ENCODE peak calls at places on chromosomes 2 and 18, in four cellular contexts. M, O, U and Z are unnamed samples.

GRCh38 chr2:1744446-1745170 is at the start of gene PXDN:
- DNase-seq in M (no peak), O (no peak), U (no peak), Z (peak)

GRCh38 chr2:102331311-102331980 is 20.1 kb downstream of the IL1RL1 start:
- DNase-seq in M (no peak), O (no peak), U (no peak), Z (no peak)

GRCh38 chr2:176118606-176119370 is 2.2 kb downstream of the HOXD10 start:
- DNase-seq in M (peak), O (peak), U (no peak), Z (peak)

GRCh38 chr2:36655456-36655855 is 41.1 kb upstream of the VIT start:
- DNase-seq in M (no peak), O (no peak), U (no peak), Z (no peak)

GRCh38 chr2:238138331-238139102 is at the start of gene KLHL30:
- DNase-seq in M (no peak), O (no peak), U (no peak), Z (no peak)

GRCh38 chr2:163465440-163465839 is 270.4 kb downstream of the FIGN start:
- DNase-seq in M (no peak), O (no peak), U (no peak), Z (no peak)

GRCh38 chr18:28588884-28589549 is 412.1 kb upstream of the CDH2 start:
- DNase-seq in M (no peak), O (no peak), U (no peak), Z (no peak)

GRCh38 chr18:13268035-13268700 is 49.6 kb downstream of the LDLRAD4 start:
- DNase-seq in M (no peak), O (no peak), U (no peak), Z (peak)

GRCh38 chr2:167005096-167005495 is 116.8 kb downstream of the XIRP2 start:
- DNase-seq in M (no peak), O (no peak), U (no peak), Z (no peak)

GRCh38 chr2:186895451-186895850 is 46.5 kb upstream of the ZSWIM2 start:
- DNase-seq in M (no peak), O (no peak), U (no peak), Z (no peak)

GRCh38 chr18:46831434-46831833 is 74.6 kb upstream of the ST8SIA5 start:
- DNase-seq in M (no peak), O (no peak), U (no peak), Z (no peak)

GRCh38 chr2:12046641-12047040 is 300.2 kb downstream of the LPIN1 start:
- DNase-seq in M (no peak), O (no peak), U (no peak), Z (peak)

GRCh38 chr2:116223912-116224311 is 1590.6 kb upstream of the DDX18 start:
- DNase-seq in M (no peak), O (no peak), U (no peak), Z (no peak)

GRCh38 chr2:17646096-17646554 is 105.6 kb downstream of the VSNL1 start:
- DNase-seq in M (peak), O (peak), U (peak), Z (peak)

GRCh38 chr2:43196773-43197567 is 29.4 kb downstream of the ZFP36L2 start:
- DNase-seq in M (no peak), O (no peak), U (no peak), Z (no peak)

GRCh38 chr2:8324164-8324848 is 357.6 kb upstream of the ID2 start:
- DNase-seq in M (peak), O (no peak), U (no peak), Z (no peak)

GRCh38 chr2:179692610-179693009 is 168.8 kb downstream of the ZNF385B start:
- DNase-seq in M (no peak), O (no peak), U (no peak), Z (peak)

GRCh38 chr18:39604836-39605235 is 2039.2 kb upstream of the CELF4 start:
- DNase-seq in M (no peak), O (no peak), U (no peak), Z (no peak)

GRCh38 chr18:9575558-9575957 is 38.8 kb downstream of the PPP4R1 start:
- DNase-seq in M (peak), O (peak), U (no peak), Z (peak)

GRCh38 chr2:69711971-69712370 is 30.0 kb upstream of the ANXA4 start:
- DNase-seq in M (no peak), O (no peak), U (no peak), Z (no peak)

GRCh38 chr2:62144689-62145477 is 51.0 kb upstream of the B3GNT2 start:
- DNase-seq in M (no peak), O (no peak), U (no peak), Z (no peak)

GRCh38 chr2:239735131-239735828 is 289.9 kb downstream of the NDUFA10 start:
- DNase-seq in M (peak), O (peak), U (no peak), Z (peak)

GRCh38 chr2:162103443-162104009 is 29.5 kb upstream of the DPP4 start:
- DNase-seq in M (no peak), O (no peak), U (no peak), Z (no peak)

GRCh38 chr2:236941551-236941950 is 144.1 kb upstream of the COPS8 start:
- DNase-seq in M (no peak), O (no peak), U (no peak), Z (no peak)

GRCh38 chr2:56589820-56590219 is 406.0 kb downstream of the CCDC85A start:
- DNase-seq in M (no peak), O (no peak), U (no peak), Z (peak)

GRCh38 chr2:6972067-6972710 is 55.0 kb downstream of the RNF144A start:
- DNase-seq in M (no peak), O (no peak), U (no peak), Z (no peak)

GRCh38 chr18:6741290-6741689 is 11.8 kb downstream of the ARHGAP28 start:
- DNase-seq in M (no peak), O (no peak), U (no peak), Z (no peak)

GRCh38 chr2:130834091-130834922 is 2.4 kb upstream of the ARHGEF4 start:
- DNase-seq in M (no peak), O (peak), U (no peak), Z (no peak)

GRCh38 chr2:25991965-25992364 is 9.7 kb upstream of the KIF3C start:
- DNase-seq in M (no peak), O (no peak), U (no peak), Z (no peak)
- H3K4me3 ChIP-seq in M (no peak), O (no peak), U (no peak), Z (no peak)

GRCh38 chr18:53677480-53677879 is 547.0 kb downstream of the MBD2 start:
- DNase-seq in M (no peak), O (no peak), U (no peak), Z (no peak)

GRCh38 chr18:53687002-53687401 is 537.5 kb downstream of the MBD2 start:
- DNase-seq in M (no peak), O (no peak), U (no peak), Z (peak)

GRCh38 chr18:53682796-53683195 is 541.7 kb downstream of the MBD2 start:
- DNase-seq in M (no peak), O (no peak), U (no peak), Z (no peak)
- TF ChIP-seq CREB1 in M (no peak), O (no peak), U (no peak), Z (no peak)

GRCh38 chr2:158142568-158143332 is 41.1 kb downstream of the UPP2 start:
- DNase-seq in M (no peak), O (no peak), U (no peak), Z (no peak)
- TF ChIP-seq JUNB in M (peak), O (no peak), U (no peak), Z (no peak)

GRCh38 chr2:26784570-26785234 is 1.2 kb upstream of the CENPA start:
- DNase-seq in M (no peak), O (no peak), U (no peak), Z (no peak)
- H3K4me3 ChIP-seq in M (no peak), O (peak), U (peak), Z (peak)

GRCh38 chr2:204840504-204840903 is 295.2 kb downstream of the PARD3B start:
- DNase-seq in M (no peak), O (no peak), U (no peak), Z (no peak)

GRCh38 chr2:204846471-204846870 is 301.2 kb downstream of the PARD3B start:
- DNase-seq in M (no peak), O (no peak), U (no peak), Z (no peak)

GRCh38 chr2:204842731-204843490 is 297.6 kb downstream of the PARD3B start:
- DNase-seq in M (no peak), O (no peak), U (no peak), Z (no peak)
- TF ChIP-seq CREB1 in M (no peak), O (no peak), U (no peak), Z (no peak)

GRCh38 chr2:144849612-144850011 is 329.7 kb upstream of the ZEB2 start:
- DNase-seq in M (no peak), O (no peak), U (no peak), Z (no peak)

GRCh38 chr2:144848404-144848803 is 328.5 kb upstream of the ZEB2 start:
- DNase-seq in M (peak), O (no peak), U (no peak), Z (no peak)

GRCh38 chr2:144847347-144848080 is 327.6 kb upstream of the ZEB2 start:
- DNase-seq in M (no peak), O (no peak), U (no peak), Z (no peak)
- TF ChIP-seq JUNB in M (no peak), O (no peak), U (no peak), Z (no peak)

GRCh38 chr2:192196451-192197194 is 1.9 kb upstream of the TMEFF2 start:
- DNase-seq in M (no peak), O (no peak), U (no peak), Z (peak)
- H3K4me3 ChIP-seq in M (no peak), O (no peak), U (no peak), Z (peak)

DNA sequence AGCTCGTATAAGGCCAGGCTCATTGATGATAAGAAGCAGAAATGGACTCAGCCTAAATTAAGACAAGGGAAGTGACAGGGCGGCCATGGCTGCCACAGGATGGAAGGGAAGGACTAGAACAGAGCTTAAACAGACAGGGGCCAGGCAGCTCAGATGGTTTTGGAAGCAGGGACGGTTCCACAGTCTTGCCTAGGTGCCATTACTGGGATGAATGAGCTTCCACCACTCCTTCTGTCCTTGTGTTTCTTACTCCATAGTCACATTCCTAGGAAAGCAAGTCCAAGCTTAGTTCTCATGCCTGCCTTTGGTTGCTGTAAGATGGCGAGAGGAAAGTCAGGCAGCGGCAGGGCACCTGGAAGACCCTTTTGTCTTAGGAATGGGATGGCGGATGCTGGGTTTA is 11.9 kb downstream of the GNLY start:
- DNase-seq in M (no peak), O (no peak), U (no peak), Z (no peak)
- TF ChIP-seq CREB1 in M (no peak), O (no peak), U (no peak), Z (no peak)

GRCh38 chr2:10469955-10470568 is 21.9 kb upstream of the ODC1 start:
- DNase-seq in M (no peak), O (no peak), U (no peak), Z (no peak)

GRCh38 chr2:10469301-10469700 is 21.2 kb upstream of the ODC1 start:
- DNase-seq in M (no peak), O (no peak), U (no peak), Z (no peak)

GRCh38 chr2:10466801-10467200 is 18.7 kb upstream of the ODC1 start:
- DNase-seq in M (no peak), O (no peak), U (no peak), Z (no peak)

GRCh38 chr2:10465915-10466314 is 17.8 kb upstream of the ODC1 start:
- DNase-seq in M (no peak), O (no peak), U (no peak), Z (no peak)

DNA sequence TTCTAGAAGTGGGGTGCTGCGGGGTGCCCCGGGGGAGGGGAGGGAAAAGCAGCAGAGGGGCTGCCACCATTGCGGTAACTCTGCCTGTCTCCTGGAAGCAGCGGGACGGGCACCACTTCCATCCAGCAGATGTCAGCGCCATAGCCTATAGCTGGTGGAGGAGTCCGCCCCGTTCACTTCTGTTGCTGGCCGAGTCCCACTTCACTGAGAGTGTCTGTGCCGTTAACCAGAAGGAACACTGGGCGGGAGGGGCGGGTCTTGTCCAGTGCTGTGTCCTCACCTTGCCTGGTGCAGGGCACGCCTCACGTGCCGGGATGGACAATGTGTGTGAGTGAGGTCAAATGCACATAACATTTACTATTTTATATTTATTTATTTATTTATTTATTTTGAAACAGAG is 19.3 kb upstream of the ODC1 start:
- DNase-seq in M (no peak), O (no peak), U (no peak), Z (peak)
- TF ChIP-seq JUNB in M (no peak), O (no peak), U (no peak), Z (no peak)

GRCh38 chr2:241561811-241562210 is 3.3 kb downstream of the BOK start:
- DNase-seq in M (peak), O (no peak), U (no peak), Z (no peak)
- H3K4me3 ChIP-seq in M (no peak), O (no peak), U (no peak), Z (no peak)